ENCODE peak calls at places on chromosomes 3 and 15, in ten cellular contexts. T is activated T-cell treated with anti-CD3 and anti-CD28 coated beads, Interleukin-2, amount 50 U/mL, for 72 hours; K is PC-3; I is thoracic aorta; A is T47D; Q is tibial artery; M is activated CD8-positive, alpha-beta memory T cell treated with anti-CD3 and anti-CD28 coated beads for 24 hours; E is HuH-7.5; W is 8988T; S is iris pigment epithelial cell. U is an unnamed sample.

GRCh38 chr3:149151843-149152242 is 22.4 kb downstream of the HPS3 start:
- DNase-seq in A (no peak), K (peak; percentile 28), Q (no peak), W (no peak), M (no peak), I (no peak), S (peak; percentile 85), E (no peak), T (no peak), U (no peak)

GRCh38 chr3:111949712-111950111 is 29.1 kb upstream of the ABHD10 start:
- DNase-seq in Q (no peak), I (no peak), M (no peak), A (no peak), S (no peak), W (no peak), E (no peak), K (no peak), T (no peak), U (no peak)

GRCh38 chr15:88894819-88895767 is at the start of gene HAPLN3:
- DNase-seq in S (peak; percentile 50), K (no peak), M (peak; percentile 85), A (no peak), I (no peak), Q (no peak), W (peak; percentile 60), E (peak; percentile 40), T (peak; percentile 70), U (peak; percentile 79)

GRCh38 chr3:180594631-180595348 is 7.2 kb upstream of the TTC14 start:
- DNase-seq in T (no peak), A (peak; percentile 47), M (no peak), I (no peak), S (peak; percentile 64), Q (no peak), K (peak; percentile 75), E (no peak), W (no peak), U (no peak)

GRCh38 chr3:171175840-171176239 is 149.3 kb upstream of the SLC2A2 start:
- DNase-seq in A (no peak), S (peak; percentile 62), M (no peak), E (no peak), K (peak; percentile 41), Q (no peak), W (no peak), I (no peak), T (no peak), U (no peak)

GRCh38 chr15:86213888-86214287 is 134.2 kb downstream of the AGBL1 start:
- DNase-seq in M (no peak), Q (no peak), A (no peak), I (no peak), S (no peak), T (no peak), W (no peak), E (no peak), K (no peak), U (no peak)

GRCh38 chr3:81958967-81959625 is 197.7 kb upstream of the GBE1 start:
- DNase-seq in S (no peak), Q (no peak), A (no peak), K (no peak), E (no peak), I (no peak), W (no peak), T (no peak), M (no peak), U (no peak)

GRCh38 chr3:151816091-151816604 is 2.2 kb downstream of the AADAC start:
- DNase-seq in E (peak; percentile 18), M (no peak), I (no peak), A (no peak), W (no peak), S (peak; percentile 68), K (peak; percentile 87), T (no peak), Q (no peak), U (no peak)

GRCh38 chr3:188947401-188947982 is 224.3 kb upstream of the TPRG1 start:
- DNase-seq in Q (peak; percentile 80), T (no peak), S (peak; percentile 87), I (no peak), M (no peak), W (peak; percentile 91), A (peak; percentile 87), K (peak; percentile 92), E (peak; percentile 72), U (no peak)

GRCh38 chr3:30779686-30780287 is 114.7 kb downstream of the GADL1 start:
- DNase-seq in W (no peak), K (peak; percentile 72), M (no peak), T (no peak), S (peak; percentile 44), Q (no peak), A (peak; percentile 18), I (no peak), E (peak; percentile 27), U (no peak)

GRCh38 chr15:29090617-29091466 is 178.8 kb downstream of the NSMCE3 start:
- DNase-seq in K (peak; percentile 41), W (no peak), I (no peak), E (peak; percentile 34), M (peak; percentile 85), S (peak; percentile 24), Q (peak; percentile 15), A (no peak), T (peak; percentile 65), U (peak; percentile 57)

GRCh38 chr3:14914777-14915113 is 32.6 kb upstream of the NR2C2 start:
- DNase-seq in W (no peak), E (no peak), T (no peak), A (no peak), M (no peak), I (no peak), K (no peak), S (no peak), Q (no peak), U (no peak)

GRCh38 chr15:96398769-96399168 is 68.3 kb downstream of the NR2F2 start:
- DNase-seq in W (no peak), T (no peak), A (no peak), S (no peak), E (no peak), M (no peak), K (no peak), Q (no peak), I (no peak), U (no peak)

GRCh38 chr3:119517112-119517511 is 18.8 kb downstream of the TIMMDC1 start:
- DNase-seq in I (no peak), M (no peak), K (no peak), S (no peak), W (no peak), Q (no peak), E (no peak), A (no peak), T (no peak), U (no peak)

GRCh38 chr15:70387086-70387485 is 289.4 kb upstream of the TLE3 start:
- DNase-seq in M (no peak), T (no peak), A (no peak), W (no peak), K (no peak), S (no peak), I (no peak), E (no peak), Q (no peak), U (no peak)

GRCh38 chr3:139227165-139227564 is 116.7 kb upstream of the MRPS22 start:
- DNase-seq in E (no peak), I (no peak), K (no peak), T (no peak), W (no peak), Q (no peak), S (no peak), A (no peak), M (no peak), U (no peak)

GRCh38 chr15:99016680-99017321 is 9.2 kb upstream of the PGPEP1L start:
- DNase-seq in K (peak; percentile 82), T (no peak), M (peak; percentile 45), S (peak; percentile 58), E (no peak), W (no peak), I (no peak), A (no peak), Q (no peak), U (no peak)

GRCh38 chr3:14379842-14380241 is 22.6 kb upstream of the SLC6A6 start:
- DNase-seq in E (no peak), W (no peak), I (no peak), Q (no peak), K (no peak), S (no peak), T (no peak), M (no peak), A (no peak), U (no peak)

GRCh38 chr3:123620338-123620737 is 35.5 kb upstream of the HACD2 start:
- DNase-seq in Q (no peak), S (no peak), M (no peak), A (no peak), W (no peak), K (peak; percentile 50), T (no peak), I (no peak), E (no peak), U (no peak)

GRCh38 chr3:108588616-108589015 is 622 bp downstream of the CIP2A start:
- DNase-seq in S (peak; percentile 28), Q (no peak), A (no peak), T (no peak), E (no peak), W (no peak), M (no peak), K (no peak), I (no peak), U (no peak)

GRCh38 chr15:50251638-50252182 is 13.8 kb downstream of the HDC start:
- DNase-seq in I (no peak), M (no peak), S (no peak), Q (no peak), A (no peak), K (no peak), T (no peak), E (no peak), W (no peak), U (no peak)

GRCh38 chr3:99895706-99896441 is 78.2 kb downstream of the CMSS1 start:
- DNase-seq in W (no peak), E (no peak), A (no peak), S (peak; percentile 91), T (no peak), M (no peak), K (peak; percentile 94), I (no peak), Q (no peak), U (no peak)

GRCh38 chr15:98609144-98609852 is 39.0 kb upstream of the IGF1R start:
- DNase-seq in E (no peak), S (peak; percentile 52), K (peak; percentile 83), A (no peak), I (no peak), W (no peak), Q (no peak), T (no peak), M (no peak), U (no peak)

GRCh38 chr15:92808611-92809063 is 91.5 kb upstream of the CHD2 start:
- DNase-seq in E (peak; percentile 75), I (no peak), M (no peak), A (no peak), W (peak; percentile 34), Q (peak; percentile 59), S (peak; percentile 79), K (peak; percentile 53), T (no peak), U (no peak)

GRCh38 chr15:26983822-26984221 is 12.8 kb downstream of the GABRG3 start:
- DNase-seq in A (no peak), W (no peak), S (no peak), I (no peak), Q (no peak), M (no peak), T (no peak), E (no peak), K (no peak), U (no peak)